ENCODE peak calls at places on chromosomes 4 and X, in nine cellular contexts. One of them, this sample, is unnamed.

GRCh38 chr4:68346461-68346860 is 3.4 kb downstream of the YTHDC1 start:
- DNase-seq in ascending aorta: no peak
- DNase-seq in left colon: no peak
- DNase-seq in NCI-H1092: no peak
- DNase-seq in stimulated activated CD8-positive, alpha-beta memory T cell treated with anti-CD3 and anti-CD28 coated beads, Interleukin-15, amount 100 ng/mL, for 24 hours: no peak
- DNase-seq in IMR-90: no peak
- DNase-seq in central memory CD4-positive, alpha-beta T cell: no peak
- DNase-seq in lung: no peak
- DNase-seq in choroid plexus epithelial cell: peak; percentile 42
- DNase-seq in this sample: no peak

GRCh38 chr4:8185930-8186329 is 13.2 kb upstream of the SH3TC1 start:
- DNase-seq in ascending aorta: no peak
- DNase-seq in left colon: no peak
- DNase-seq in NCI-H1092: no peak
- DNase-seq in stimulated activated CD8-positive, alpha-beta memory T cell treated with anti-CD3 and anti-CD28 coated beads, Interleukin-15, amount 100 ng/mL, for 24 hours: no peak
- DNase-seq in IMR-90: no peak
- DNase-seq in central memory CD4-positive, alpha-beta T cell: no peak
- DNase-seq in lung: no peak
- DNase-seq in choroid plexus epithelial cell: peak; percentile 69
- DNase-seq in this sample: no peak

GRCh38 chr4:127210877-127211276 is 421.9 kb upstream of the INTU start:
- DNase-seq in ascending aorta: no peak
- DNase-seq in left colon: no peak
- DNase-seq in NCI-H1092: no peak
- DNase-seq in stimulated activated CD8-positive, alpha-beta memory T cell treated with anti-CD3 and anti-CD28 coated beads, Interleukin-15, amount 100 ng/mL, for 24 hours: no peak
- DNase-seq in IMR-90: no peak
- DNase-seq in central memory CD4-positive, alpha-beta T cell: no peak
- DNase-seq in lung: no peak
- DNase-seq in choroid plexus epithelial cell: no peak
- DNase-seq in this sample: no peak

GRCh38 chr4:96145671-96146070 is 305.8 kb downstream of the PDHA2 start:
- DNase-seq in ascending aorta: no peak
- DNase-seq in left colon: no peak
- DNase-seq in NCI-H1092: no peak
- DNase-seq in stimulated activated CD8-positive, alpha-beta memory T cell treated with anti-CD3 and anti-CD28 coated beads, Interleukin-15, amount 100 ng/mL, for 24 hours: no peak
- DNase-seq in IMR-90: no peak
- DNase-seq in central memory CD4-positive, alpha-beta T cell: no peak
- DNase-seq in lung: no peak
- DNase-seq in choroid plexus epithelial cell: peak; percentile 21
- DNase-seq in this sample: no peak

GRCh38 chr4:80069108-80069836 is 3.8 kb downstream of the ANTXR2 start:
- DNase-seq in ascending aorta: no peak
- DNase-seq in left colon: no peak
- DNase-seq in NCI-H1092: no peak
- DNase-seq in stimulated activated CD8-positive, alpha-beta memory T cell treated with anti-CD3 and anti-CD28 coated beads, Interleukin-15, amount 100 ng/mL, for 24 hours: no peak
- DNase-seq in IMR-90: peak; percentile 36
- DNase-seq in central memory CD4-positive, alpha-beta T cell: no peak
- DNase-seq in lung: no peak
- DNase-seq in choroid plexus epithelial cell: no peak
- DNase-seq in this sample: no peak

GRCh38 chr4:41432889-41433288 is 105.1 kb upstream of the LIMCH1 start:
- DNase-seq in ascending aorta: no peak
- DNase-seq in left colon: no peak
- DNase-seq in NCI-H1092: no peak
- DNase-seq in stimulated activated CD8-positive, alpha-beta memory T cell treated with anti-CD3 and anti-CD28 coated beads, Interleukin-15, amount 100 ng/mL, for 24 hours: no peak
- DNase-seq in IMR-90: peak; percentile 8
- DNase-seq in central memory CD4-positive, alpha-beta T cell: no peak
- DNase-seq in lung: no peak
- DNase-seq in choroid plexus epithelial cell: peak; percentile 76
- DNase-seq in this sample: no peak

GRCh38 chr4:30610361-30610760 is 109.8 kb upstream of the PCDH7 start:
- DNase-seq in ascending aorta: no peak
- DNase-seq in left colon: no peak
- DNase-seq in NCI-H1092: no peak
- DNase-seq in stimulated activated CD8-positive, alpha-beta memory T cell treated with anti-CD3 and anti-CD28 coated beads, Interleukin-15, amount 100 ng/mL, for 24 hours: no peak
- DNase-seq in IMR-90: no peak
- DNase-seq in central memory CD4-positive, alpha-beta T cell: no peak
- DNase-seq in lung: no peak
- DNase-seq in choroid plexus epithelial cell: peak; percentile 10
- DNase-seq in this sample: no peak

GRCh38 chr4:158016511-158016910 is 156.3 kb downstream of the GASK1B start:
- DNase-seq in ascending aorta: no peak
- DNase-seq in left colon: no peak
- DNase-seq in NCI-H1092: no peak
- DNase-seq in stimulated activated CD8-positive, alpha-beta memory T cell treated with anti-CD3 and anti-CD28 coated beads, Interleukin-15, amount 100 ng/mL, for 24 hours: no peak
- DNase-seq in IMR-90: peak; percentile 56
- DNase-seq in central memory CD4-positive, alpha-beta T cell: no peak
- DNase-seq in lung: no peak
- DNase-seq in choroid plexus epithelial cell: peak; percentile 94
- DNase-seq in this sample: no peak

GRCh38 chrX:73525928-73526690 is 36.9 kb upstream of the CHIC1 start:
- DNase-seq in ascending aorta: no peak
- DNase-seq in left colon: no peak
- DNase-seq in NCI-H1092: no peak
- DNase-seq in stimulated activated CD8-positive, alpha-beta memory T cell treated with anti-CD3 and anti-CD28 coated beads, Interleukin-15, amount 100 ng/mL, for 24 hours: no peak
- DNase-seq in IMR-90: no peak
- DNase-seq in central memory CD4-positive, alpha-beta T cell: no peak
- DNase-seq in lung: no peak
- DNase-seq in choroid plexus epithelial cell: no peak
- DNase-seq in this sample: no peak

GRCh38 chrX:37922926-37923325 is 75.6 kb upstream of the DYNLT3 start:
- DNase-seq in ascending aorta: no peak
- DNase-seq in left colon: peak; percentile 38
- DNase-seq in NCI-H1092: no peak
- DNase-seq in stimulated activated CD8-positive, alpha-beta memory T cell treated with anti-CD3 and anti-CD28 coated beads, Interleukin-15, amount 100 ng/mL, for 24 hours: no peak
- DNase-seq in IMR-90: no peak
- DNase-seq in central memory CD4-positive, alpha-beta T cell: no peak
- DNase-seq in lung: no peak
- DNase-seq in choroid plexus epithelial cell: peak; percentile 11
- DNase-seq in this sample: no peak

GRCh38 chrX:102934624-102935023 is 2.4 kb upstream of the RAB40AL start:
- DNase-seq in ascending aorta: no peak
- DNase-seq in left colon: no peak
- DNase-seq in NCI-H1092: no peak
- DNase-seq in stimulated activated CD8-positive, alpha-beta memory T cell treated with anti-CD3 and anti-CD28 coated beads, Interleukin-15, amount 100 ng/mL, for 24 hours: no peak
- DNase-seq in IMR-90: peak; percentile 4
- DNase-seq in central memory CD4-positive, alpha-beta T cell: peak; percentile 12
- DNase-seq in lung: no peak
- DNase-seq in choroid plexus epithelial cell: peak; percentile 40
- DNase-seq in this sample: no peak

GRCh38 chr4:11669156-11669555 is 240.5 kb upstream of the HS3ST1 start:
- DNase-seq in ascending aorta: no peak
- DNase-seq in left colon: no peak
- DNase-seq in NCI-H1092: no peak
- DNase-seq in stimulated activated CD8-positive, alpha-beta memory T cell treated with anti-CD3 and anti-CD28 coated beads, Interleukin-15, amount 100 ng/mL, for 24 hours: no peak
- DNase-seq in IMR-90: peak; percentile 39
- DNase-seq in central memory CD4-positive, alpha-beta T cell: no peak
- DNase-seq in lung: no peak
- DNase-seq in choroid plexus epithelial cell: peak; percentile 25
- DNase-seq in this sample: no peak

GRCh38 chr4:17273047-17273446 is 238.8 kb downstream of the QDPR start:
- DNase-seq in ascending aorta: no peak
- DNase-seq in left colon: no peak
- DNase-seq in NCI-H1092: no peak
- DNase-seq in stimulated activated CD8-positive, alpha-beta memory T cell treated with anti-CD3 and anti-CD28 coated beads, Interleukin-15, amount 100 ng/mL, for 24 hours: no peak
- DNase-seq in IMR-90: peak; percentile 25
- DNase-seq in central memory CD4-positive, alpha-beta T cell: no peak
- DNase-seq in lung: no peak
- DNase-seq in choroid plexus epithelial cell: no peak
- DNase-seq in this sample: no peak

GRCh38 chr4:3801931-3802550 is 35.9 kb downstream of the ADRA2C start:
- DNase-seq in ascending aorta: no peak
- DNase-seq in left colon: no peak
- DNase-seq in NCI-H1092: no peak
- DNase-seq in stimulated activated CD8-positive, alpha-beta memory T cell treated with anti-CD3 and anti-CD28 coated beads, Interleukin-15, amount 100 ng/mL, for 24 hours: no peak
- DNase-seq in IMR-90: no peak
- DNase-seq in central memory CD4-positive, alpha-beta T cell: no peak
- DNase-seq in lung: no peak
- DNase-seq in choroid plexus epithelial cell: no peak
- DNase-seq in this sample: no peak

GRCh38 chr4:53914313-53915016 is 149.9 kb downstream of the CHIC2 start:
- DNase-seq in ascending aorta: no peak
- DNase-seq in left colon: no peak
- DNase-seq in NCI-H1092: no peak
- DNase-seq in stimulated activated CD8-positive, alpha-beta memory T cell treated with anti-CD3 and anti-CD28 coated beads, Interleukin-15, amount 100 ng/mL, for 24 hours: no peak
- DNase-seq in IMR-90: peak; percentile 96
- DNase-seq in central memory CD4-positive, alpha-beta T cell: no peak
- DNase-seq in lung: peak; percentile 52
- DNase-seq in choroid plexus epithelial cell: peak; percentile 82
- DNase-seq in this sample: no peak

GRCh38 chr4:183200453-183200852 is 101.4 kb downstream of the WWC2 start:
- DNase-seq in ascending aorta: peak; percentile 65
- DNase-seq in left colon: peak; percentile 24
- DNase-seq in NCI-H1092: no peak
- DNase-seq in stimulated activated CD8-positive, alpha-beta memory T cell treated with anti-CD3 and anti-CD28 coated beads, Interleukin-15, amount 100 ng/mL, for 24 hours: no peak
- DNase-seq in IMR-90: peak; percentile 92
- DNase-seq in central memory CD4-positive, alpha-beta T cell: no peak
- DNase-seq in lung: peak; percentile 83
- DNase-seq in choroid plexus epithelial cell: peak; percentile 96
- DNase-seq in this sample: no peak

GRCh38 chr4:98728433-98728832 is 70.0 kb upstream of the TSPAN5 start:
- DNase-seq in ascending aorta: no peak
- DNase-seq in left colon: no peak
- DNase-seq in NCI-H1092: no peak
- DNase-seq in stimulated activated CD8-positive, alpha-beta memory T cell treated with anti-CD3 and anti-CD28 coated beads, Interleukin-15, amount 100 ng/mL, for 24 hours: no peak
- DNase-seq in IMR-90: peak; percentile 69
- DNase-seq in central memory CD4-positive, alpha-beta T cell: no peak
- DNase-seq in lung: no peak
- DNase-seq in choroid plexus epithelial cell: peak; percentile 63
- DNase-seq in this sample: peak; percentile 52

GRCh38 chr4:168248311-168248710 is 70.2 kb downstream of the DDX60 start:
- DNase-seq in ascending aorta: no peak
- DNase-seq in left colon: no peak
- DNase-seq in NCI-H1092: no peak
- DNase-seq in stimulated activated CD8-positive, alpha-beta memory T cell treated with anti-CD3 and anti-CD28 coated beads, Interleukin-15, amount 100 ng/mL, for 24 hours: no peak
- DNase-seq in IMR-90: no peak
- DNase-seq in central memory CD4-positive, alpha-beta T cell: no peak
- DNase-seq in lung: no peak
- DNase-seq in choroid plexus epithelial cell: peak; percentile 9
- DNase-seq in this sample: no peak

GRCh38 chr4:173878701-173879100 is 348.7 kb upstream of the HAND2 start:
- DNase-seq in ascending aorta: no peak
- DNase-seq in left colon: peak; percentile 26
- DNase-seq in NCI-H1092: no peak
- DNase-seq in stimulated activated CD8-positive, alpha-beta memory T cell treated with anti-CD3 and anti-CD28 coated beads, Interleukin-15, amount 100 ng/mL, for 24 hours: no peak
- DNase-seq in IMR-90: peak; percentile 83
- DNase-seq in central memory CD4-positive, alpha-beta T cell: no peak
- DNase-seq in lung: no peak
- DNase-seq in choroid plexus epithelial cell: peak; percentile 39
- DNase-seq in this sample: no peak

GRCh38 chrX:48590203-48591103 is 6.8 kb upstream of the WDR13 start:
- DNase-seq in ascending aorta: no peak
- DNase-seq in left colon: no peak
- DNase-seq in NCI-H1092: no peak
- DNase-seq in stimulated activated CD8-positive, alpha-beta memory T cell treated with anti-CD3 and anti-CD28 coated beads, Interleukin-15, amount 100 ng/mL, for 24 hours: no peak
- DNase-seq in IMR-90: no peak
- DNase-seq in central memory CD4-positive, alpha-beta T cell: no peak
- DNase-seq in lung: no peak
- DNase-seq in choroid plexus epithelial cell: peak; percentile 71
- DNase-seq in this sample: no peak

GRCh38 chrX:12770440-12770839 is 20.8 kb upstream of the PRPS2 start:
- DNase-seq in ascending aorta: no peak
- DNase-seq in left colon: no peak
- DNase-seq in NCI-H1092: no peak
- DNase-seq in stimulated activated CD8-positive, alpha-beta memory T cell treated with anti-CD3 and anti-CD28 coated beads, Interleukin-15, amount 100 ng/mL, for 24 hours: no peak
- DNase-seq in IMR-90: peak; percentile 30
- DNase-seq in central memory CD4-positive, alpha-beta T cell: peak; percentile 13
- DNase-seq in lung: no peak
- DNase-seq in choroid plexus epithelial cell: peak; percentile 58
- DNase-seq in this sample: no peak

GRCh38 chr4:6962211-6963041 is 52.8 kb downstream of the TBC1D14 start:
- DNase-seq in ascending aorta: peak; percentile 52
- DNase-seq in left colon: no peak
- DNase-seq in NCI-H1092: no peak
- DNase-seq in stimulated activated CD8-positive, alpha-beta memory T cell treated with anti-CD3 and anti-CD28 coated beads, Interleukin-15, amount 100 ng/mL, for 24 hours: no peak
- DNase-seq in IMR-90: no peak
- DNase-seq in central memory CD4-positive, alpha-beta T cell: no peak
- DNase-seq in lung: no peak
- DNase-seq in choroid plexus epithelial cell: no peak
- DNase-seq in this sample: no peak

GRCh38 chr4:1205641-1206298 is 33.4 kb upstream of the SPON2 start:
- DNase-seq in ascending aorta: no peak
- DNase-seq in left colon: peak; percentile 30
- DNase-seq in NCI-H1092: no peak
- DNase-seq in stimulated activated CD8-positive, alpha-beta memory T cell treated with anti-CD3 and anti-CD28 coated beads, Interleukin-15, amount 100 ng/mL, for 24 hours: no peak
- DNase-seq in IMR-90: no peak
- DNase-seq in central memory CD4-positive, alpha-beta T cell: no peak
- DNase-seq in lung: no peak
- DNase-seq in choroid plexus epithelial cell: no peak
- DNase-seq in this sample: no peak

GRCh38 chrX:147077472-147077871 is 262.9 kb upstream of the CXorf51A start:
- DNase-seq in ascending aorta: no peak
- DNase-seq in left colon: no peak
- DNase-seq in NCI-H1092: no peak
- DNase-seq in stimulated activated CD8-positive, alpha-beta memory T cell treated with anti-CD3 and anti-CD28 coated beads, Interleukin-15, amount 100 ng/mL, for 24 hours: no peak
- DNase-seq in IMR-90: no peak
- DNase-seq in central memory CD4-positive, alpha-beta T cell: no peak
- DNase-seq in lung: no peak
- DNase-seq in choroid plexus epithelial cell: no peak
- DNase-seq in this sample: no peak

GRCh38 chr4:7738458-7739076 is 201.1 kb downstream of the AFAP1 start:
- DNase-seq in ascending aorta: no peak
- DNase-seq in left colon: no peak
- DNase-seq in NCI-H1092: no peak
- DNase-seq in stimulated activated CD8-positive, alpha-beta memory T cell treated with anti-CD3 and anti-CD28 coated beads, Interleukin-15, amount 100 ng/mL, for 24 hours: no peak
- DNase-seq in IMR-90: no peak
- DNase-seq in central memory CD4-positive, alpha-beta T cell: no peak
- DNase-seq in lung: no peak
- DNase-seq in choroid plexus epithelial cell: no peak
- DNase-seq in this sample: no peak

GRCh38 chr4:136036744-136037143 is 1495.5 kb downstream of the PCDH18 start:
- DNase-seq in ascending aorta: no peak
- DNase-seq in left colon: no peak
- DNase-seq in NCI-H1092: no peak
- DNase-seq in stimulated activated CD8-positive, alpha-beta memory T cell treated with anti-CD3 and anti-CD28 coated beads, Interleukin-15, amount 100 ng/mL, for 24 hours: no peak
- DNase-seq in IMR-90: peak; percentile 63
- DNase-seq in central memory CD4-positive, alpha-beta T cell: no peak
- DNase-seq in lung: no peak
- DNase-seq in choroid plexus epithelial cell: peak; percentile 94
- DNase-seq in this sample: no peak

GRCh38 chr4:101400096-101400495 is 52.8 kb upstream of the PPP3CA start:
- DNase-seq in ascending aorta: no peak
- DNase-seq in left colon: no peak
- DNase-seq in NCI-H1092: no peak
- DNase-seq in stimulated activated CD8-positive, alpha-beta memory T cell treated with anti-CD3 and anti-CD28 coated beads, Interleukin-15, amount 100 ng/mL, for 24 hours: no peak
- DNase-seq in IMR-90: peak; percentile 78
- DNase-seq in central memory CD4-positive, alpha-beta T cell: no peak
- DNase-seq in lung: no peak
- DNase-seq in choroid plexus epithelial cell: peak; percentile 62
- DNase-seq in this sample: no peak

GRCh38 chr4:41160856-41161255 is 53.5 kb downstream of the APBB2 start:
- DNase-seq in ascending aorta: no peak
- DNase-seq in left colon: no peak
- DNase-seq in NCI-H1092: no peak
- DNase-seq in stimulated activated CD8-positive, alpha-beta memory T cell treated with anti-CD3 and anti-CD28 coated beads, Interleukin-15, amount 100 ng/mL, for 24 hours: no peak
- DNase-seq in IMR-90: peak; percentile 34
- DNase-seq in central memory CD4-positive, alpha-beta T cell: no peak
- DNase-seq in lung: no peak
- DNase-seq in choroid plexus epithelial cell: no peak
- DNase-seq in this sample: no peak

GRCh38 chr4:10589308-10589707 is 95.3 kb downstream of the CLNK start:
- DNase-seq in ascending aorta: no peak
- DNase-seq in left colon: no peak
- DNase-seq in NCI-H1092: no peak
- DNase-seq in stimulated activated CD8-positive, alpha-beta memory T cell treated with anti-CD3 and anti-CD28 coated beads, Interleukin-15, amount 100 ng/mL, for 24 hours: no peak
- DNase-seq in IMR-90: no peak
- DNase-seq in central memory CD4-positive, alpha-beta T cell: no peak
- DNase-seq in lung: no peak
- DNase-seq in choroid plexus epithelial cell: peak; percentile 49
- DNase-seq in this sample: no peak

GRCh38 chrX:112738347-112739033 is 58.8 kb upstream of the LHFPL1 start:
- DNase-seq in ascending aorta: no peak
- DNase-seq in left colon: no peak
- DNase-seq in NCI-H1092: no peak
- DNase-seq in stimulated activated CD8-positive, alpha-beta memory T cell treated with anti-CD3 and anti-CD28 coated beads, Interleukin-15, amount 100 ng/mL, for 24 hours: no peak
- DNase-seq in IMR-90: peak; percentile 41
- DNase-seq in central memory CD4-positive, alpha-beta T cell: no peak
- DNase-seq in lung: no peak
- DNase-seq in choroid plexus epithelial cell: no peak
- DNase-seq in this sample: no peak

GRCh38 chr4:15575951-15576350 is 79.2 kb downstream of the FBXL5 start:
- DNase-seq in ascending aorta: no peak
- DNase-seq in left colon: no peak
- DNase-seq in NCI-H1092: no peak
- DNase-seq in stimulated activated CD8-positive, alpha-beta memory T cell treated with anti-CD3 and anti-CD28 coated beads, Interleukin-15, amount 100 ng/mL, for 24 hours: no peak
- DNase-seq in IMR-90: no peak
- DNase-seq in central memory CD4-positive, alpha-beta T cell: no peak
- DNase-seq in lung: no peak
- DNase-seq in choroid plexus epithelial cell: no peak
- DNase-seq in this sample: no peak

This sample was measured in DMS 273 treated with DMSO at 0.1 percent for 48 hours.